ENCODE peak calls at places on chromosomes 7 and 10, in ten cellular contexts. O, Z, E, W, T, A, G, U, X and I are unnamed samples.

GRCh38 chr7:37923996-37924395 is 3.6 kb downstream of the EPDR1 start:
- DNase-seq in X (no peak), G (no peak), W (no peak), A (no peak), O (no peak), U (no peak), E (no peak), T (no peak), Z (no peak), I (no peak)

GRCh38 chr7:134515569-134516468 is 11.5 kb upstream of the AKR1B10 start:
- DNase-seq in T (peak; percentile 85), G (no peak), Z (peak; percentile 78), U (peak; percentile 48), E (no peak), X (no peak), A (peak; percentile 66), W (no peak), O (no peak), I (no peak)

GRCh38 chr10:96272986-96273280 is 1.6 kb upstream of the BLNK start:
- DNase-seq in A (no peak), X (no peak), E (no peak), U (no peak), O (no peak), Z (no peak), W (no peak), G (no peak), T (no peak), I (no peak)

GRCh38 chr7:25894002-25894901 is 257.7 kb upstream of the NFE2L3 start:
- DNase-seq in O (peak; percentile 43), Z (no peak), U (no peak), W (no peak), A (no peak), X (no peak), E (no peak), T (no peak), G (no peak), I (peak; percentile 37)

GRCh38 chr10:99993994-99994689 is 15.6 kb downstream of the DNMBP start:
- DNase-seq in W (peak; percentile 20), E (no peak), O (peak; percentile 7), X (no peak), A (peak; percentile 80), T (peak; percentile 93), G (no peak), U (peak; percentile 77), Z (peak; percentile 94), I (peak; percentile 44)

GRCh38 chr7:155178096-155178495 is 108.0 kb downstream of the HTR5A start:
- DNase-seq in Z (no peak), G (no peak), W (no peak), E (no peak), T (no peak), O (no peak), A (no peak), U (no peak), X (no peak), I (no peak)

GRCh38 chr10:86376852-86377796 is 10.5 kb upstream of the GRID1 start:
- DNase-seq in O (peak; percentile 70), T (peak; percentile 53), W (peak; percentile 81), G (peak; percentile 54), X (peak; percentile 64), E (peak; percentile 33), A (no peak), U (no peak), Z (peak; percentile 45), I (peak; percentile 73)

GRCh38 chr10:110860576-110861241 is 11.0 kb upstream of the PDCD4 start:
- DNase-seq in Z (no peak), X (no peak), E (no peak), G (peak; percentile 82), T (no peak), O (no peak), U (no peak), A (no peak), W (peak; percentile 46), I (peak; percentile 82)

GRCh38 chr10:123550680-123551096 is 115.5 kb upstream of the GPR26 start:
- DNase-seq in X (no peak), G (no peak), W (no peak), T (no peak), A (no peak), E (no peak), Z (no peak), O (peak; percentile 1), U (no peak), I (no peak)

GRCh38 chr7:39952378-39952777 is 2.3 kb downstream of the CDK13 start:
- DNase-seq in U (no peak), X (no peak), O (no peak), Z (no peak), T (peak; percentile 31), E (no peak), W (no peak), A (no peak), G (peak; percentile 15), I (no peak)

GRCh38 chr10:11546581-11546980 is 64.9 kb downstream of the USP6NL start:
- DNase-seq in X (no peak), A (no peak), G (no peak), W (no peak), Z (no peak), T (no peak), U (no peak), E (no peak), O (no peak), I (no peak)

GRCh38 chr10:10499839-10500238 is 517.8 kb upstream of the CELF2 start:
- DNase-seq in X (no peak), E (no peak), G (no peak), W (no peak), O (no peak), Z (peak; percentile 51), A (no peak), T (peak; percentile 78), U (no peak), I (no peak)

GRCh38 chr10:15253951-15254807 is 85.7 kb upstream of the NMT2 start:
- DNase-seq in Z (no peak), T (no peak), A (no peak), U (no peak), O (peak; percentile 23), W (no peak), X (no peak), E (no peak), G (no peak), I (no peak)

GRCh38 chr10:70762441-70763177 is 22.6 kb downstream of the TBATA start:
- DNase-seq in X (no peak), O (no peak), A (no peak), Z (no peak), U (no peak), W (no peak), G (no peak), E (no peak), T (no peak), I (no peak)

GRCh38 chr7:1292972-1293830 is 60.5 kb downstream of the UNCX start:
- DNase-seq in E (no peak), O (no peak), X (no peak), W (no peak), G (no peak), T (no peak), Z (no peak), U (no peak), A (no peak), I (no peak)